ENCODE peak calls at places on chromosomes 16 and 17, in seven cellular contexts. U is astrocyte of the cerebellum; Q is Right ventricle myocardium superior; M is stimulated activated effector memory CD8-positive, alpha-beta T cell treated with anti-CD3 and anti-CD28 coated beads, Interleukin-12 subunit alpha, Interleukin-12 subunit beta, amount 100 ng/mL, for 72 hours; X is HTR-8/SVneo; P is fibroblast of the conjunctiva; G is HEK293T. W is an unnamed sample.

GRCh38 chr17:9104370-9105041 is 83.2 kb downstream of the NTN1 start:
- DNase-seq in U (no peak), Q (peak), M (no peak), X (no peak), P (no peak), G (no peak), W (no peak)

GRCh38 chr16:74623846-74624245 is 16.9 kb upstream of the GLG1 start:
- DNase-seq in U (no peak), Q (no peak), M (no peak), X (no peak), P (no peak), G (no peak), W (no peak)

GRCh38 chr17:59427425-59427921 is 96.0 kb downstream of the YPEL2 start:
- DNase-seq in U (no peak), Q (no peak), M (peak), X (peak), P (no peak), G (no peak), W (no peak)

GRCh38 chr16:61409604-61410003 is 626.6 kb downstream of the CDH8 start:
- DNase-seq in U (no peak), Q (no peak), M (no peak), X (no peak), P (no peak), G (no peak), W (no peak)

GRCh38 chr16:1990336-1991134 is 765 bp downstream of the SYNGR3 start:
- DNase-seq in U (no peak), Q (no peak), M (peak), X (no peak), P (no peak), G (no peak), W (no peak)

GRCh38 chr17:15918661-15919259 is 26.2 kb upstream of the ADORA2B start:
- DNase-seq in U (no peak), Q (peak), M (no peak), X (no peak), P (no peak), G (no peak), W (no peak)

GRCh38 chr17:65099941-65100315 is 37.2 kb upstream of the RGS9 start:
- DNase-seq in U (peak), Q (peak), M (peak), X (no peak), P (peak), G (no peak), W (peak)

GRCh38 chr17:79413591-79413990 is 197.3 kb downstream of the RBFOX3 start:
- DNase-seq in U (no peak), Q (no peak), M (no peak), X (no peak), P (no peak), G (no peak), W (no peak)

GRCh38 chr17:42675348-42675983 is 1.3 kb downstream of the PLEKHH3 start:
- DNase-seq in U (no peak), Q (peak), M (no peak), X (no peak), P (no peak), G (no peak), W (no peak)

GRCh38 chr16:8572919-8573724 is 17.2 kb downstream of the TMEM114 start:
- DNase-seq in U (peak), Q (no peak), M (no peak), X (no peak), P (peak), G (peak), W (no peak)

GRCh38 chr16:28140788-28141618 is 70.8 kb downstream of the XPO6 start:
- DNase-seq in U (no peak), Q (no peak), M (peak), X (no peak), P (no peak), G (no peak), W (no peak)

GRCh38 chr17:37755455-37755854 is 10.6 kb upstream of the HNF1B start:
- DNase-seq in U (no peak), Q (no peak), M (no peak), X (no peak), P (no peak), G (no peak), W (no peak)

GRCh38 chr17:79026345-79027273 is 2.6 kb downstream of the C1QTNF1 start:
- DNase-seq in U (no peak), Q (peak), M (no peak), X (peak), P (peak), G (no peak), W (peak)

GRCh38 chr17:71260366-71260765 is 860.5 kb upstream of the SOX9 start:
- DNase-seq in U (peak), Q (no peak), M (no peak), X (no peak), P (no peak), G (no peak), W (peak)

GRCh38 chr16:20763461-20764232 is at the start of gene ACSM3:
- DNase-seq in U (peak), Q (no peak), M (peak), X (peak), P (peak), G (peak), W (peak)

W was measured in foreskin melanocyte.